ENCODE peak calls at places on chromosomes 4 and X, in seven cellular contexts. One of them, this sample, is unnamed.

GRCh38 chr4:127809173-127809800 is 27.2 kb downstream of the HSPA4L start:
- DNase-seq in body of pancreas: no peak
- DNase-seq in nephron progenitor cell: no peak
- DNase-seq in ascending aorta: no peak
- DNase-seq in endothelial cell: peak
- DNase-seq in lower leg skin: no peak
- DNase-seq in left ventricle myocardium inferior: no peak
- DNase-seq in this sample: no peak

GRCh38 chr4:93897559-93897958 is 69.0 kb downstream of the ATOH1 start:
- DNase-seq in body of pancreas: no peak
- DNase-seq in nephron progenitor cell: no peak
- DNase-seq in ascending aorta: no peak
- DNase-seq in endothelial cell: no peak
- DNase-seq in lower leg skin: no peak
- DNase-seq in left ventricle myocardium inferior: no peak
- DNase-seq in this sample: no peak

GRCh38 chr4:133618963-133619362 is 469.9 kb downstream of the PCDH10 start:
- DNase-seq in body of pancreas: no peak
- DNase-seq in nephron progenitor cell: no peak
- DNase-seq in ascending aorta: no peak
- DNase-seq in endothelial cell: no peak
- DNase-seq in lower leg skin: no peak
- DNase-seq in left ventricle myocardium inferior: no peak
- DNase-seq in this sample: no peak

GRCh38 chrX:44784241-44784640 is 59.6 kb upstream of the DUSP21 start:
- DNase-seq in body of pancreas: no peak
- DNase-seq in nephron progenitor cell: no peak
- DNase-seq in ascending aorta: no peak
- DNase-seq in endothelial cell: no peak
- DNase-seq in lower leg skin: no peak
- DNase-seq in left ventricle myocardium inferior: no peak
- DNase-seq in this sample: no peak

GRCh38 chrX:140057001-140057411 is 91.7 kb upstream of the CXorf66 start:
- DNase-seq in body of pancreas: peak
- DNase-seq in nephron progenitor cell: peak
- DNase-seq in ascending aorta: peak
- DNase-seq in endothelial cell: peak
- DNase-seq in lower leg skin: peak
- DNase-seq in left ventricle myocardium inferior: peak
- DNase-seq in this sample: peak

GRCh38 chr4:76748649-76749048 is 149.3 kb downstream of the SOWAHB start:
- DNase-seq in body of pancreas: peak
- DNase-seq in nephron progenitor cell: no peak
- DNase-seq in ascending aorta: no peak
- DNase-seq in endothelial cell: peak
- DNase-seq in lower leg skin: no peak
- DNase-seq in left ventricle myocardium inferior: no peak
- DNase-seq in this sample: no peak

GRCh38 chr4:73836373-73837269 is at the start of gene CXCL6:
- DNase-seq in body of pancreas: peak
- DNase-seq in nephron progenitor cell: peak
- DNase-seq in ascending aorta: no peak
- DNase-seq in endothelial cell: peak
- DNase-seq in lower leg skin: peak
- DNase-seq in left ventricle myocardium inferior: peak
- DNase-seq in this sample: peak

GRCh38 chr4:152585036-152585439 is 49.1 kb upstream of the FBXW7 start:
- DNase-seq in body of pancreas: no peak
- DNase-seq in nephron progenitor cell: no peak
- DNase-seq in ascending aorta: no peak
- DNase-seq in endothelial cell: no peak
- DNase-seq in lower leg skin: no peak
- DNase-seq in left ventricle myocardium inferior: no peak
- DNase-seq in this sample: no peak

GRCh38 chrX:36445576-36445975 is 526.0 kb downstream of the CFAP47 start:
- DNase-seq in body of pancreas: no peak
- DNase-seq in nephron progenitor cell: no peak
- DNase-seq in ascending aorta: no peak
- DNase-seq in endothelial cell: no peak
- DNase-seq in lower leg skin: no peak
- DNase-seq in left ventricle myocardium inferior: no peak
- DNase-seq in this sample: no peak

GRCh38 chr4:73860175-73860574 is 7.1 kb downstream of the PF4V1 start:
- DNase-seq in body of pancreas: no peak
- DNase-seq in nephron progenitor cell: no peak
- DNase-seq in ascending aorta: no peak
- DNase-seq in endothelial cell: no peak
- DNase-seq in lower leg skin: no peak
- DNase-seq in left ventricle myocardium inferior: no peak
- DNase-seq in this sample: no peak

GRCh38 chr4:4971796-4972195 is 47.5 kb downstream of the CYTL1 start:
- DNase-seq in body of pancreas: no peak
- DNase-seq in nephron progenitor cell: no peak
- DNase-seq in ascending aorta: no peak
- DNase-seq in endothelial cell: no peak
- DNase-seq in lower leg skin: no peak
- DNase-seq in left ventricle myocardium inferior: no peak
- DNase-seq in this sample: no peak

GRCh38 chr4:17324431-17324830 is 187.5 kb downstream of the QDPR start:
- DNase-seq in body of pancreas: peak
- DNase-seq in nephron progenitor cell: peak
- DNase-seq in ascending aorta: no peak
- DNase-seq in endothelial cell: peak
- DNase-seq in lower leg skin: no peak
- DNase-seq in left ventricle myocardium inferior: no peak
- DNase-seq in this sample: peak

GRCh38 chrX:23478056-23478455 is 143.4 kb downstream of the PTCHD1 start:
- DNase-seq in body of pancreas: no peak
- DNase-seq in nephron progenitor cell: no peak
- DNase-seq in ascending aorta: no peak
- DNase-seq in endothelial cell: no peak
- DNase-seq in lower leg skin: no peak
- DNase-seq in left ventricle myocardium inferior: no peak
- DNase-seq in this sample: no peak

GRCh38 chrX:112760697-112761096 is 79.9 kb downstream of the AMOT start:
- DNase-seq in body of pancreas: no peak
- DNase-seq in nephron progenitor cell: no peak
- DNase-seq in ascending aorta: no peak
- DNase-seq in endothelial cell: no peak
- DNase-seq in lower leg skin: no peak
- DNase-seq in left ventricle myocardium inferior: no peak
- DNase-seq in this sample: no peak

GRCh38 chr4:170109586-170110289 is 20.0 kb upstream of the AADAT start:
- DNase-seq in body of pancreas: no peak
- DNase-seq in nephron progenitor cell: no peak
- DNase-seq in ascending aorta: no peak
- DNase-seq in endothelial cell: no peak
- DNase-seq in lower leg skin: no peak
- DNase-seq in left ventricle myocardium inferior: no peak
- DNase-seq in this sample: no peak

GRCh38 chr4:141179474-141180026 is 41.1 kb upstream of the ZNF330 start:
- DNase-seq in body of pancreas: no peak
- DNase-seq in nephron progenitor cell: no peak
- DNase-seq in ascending aorta: no peak
- DNase-seq in endothelial cell: no peak
- DNase-seq in lower leg skin: no peak
- DNase-seq in left ventricle myocardium inferior: no peak
- DNase-seq in this sample: no peak

GRCh38 chrX:71666240-71667223 is 814 bp upstream of the LOC101059915 start:
- DNase-seq in body of pancreas: no peak
- DNase-seq in nephron progenitor cell: no peak
- DNase-seq in ascending aorta: no peak
- DNase-seq in endothelial cell: no peak
- DNase-seq in lower leg skin: peak
- DNase-seq in left ventricle myocardium inferior: no peak
- DNase-seq in this sample: no peak

GRCh38 chrX:53184836-53185235 is 40.2 kb downstream of the KDM5C start:
- DNase-seq in body of pancreas: no peak
- DNase-seq in nephron progenitor cell: no peak
- DNase-seq in ascending aorta: no peak
- DNase-seq in endothelial cell: no peak
- DNase-seq in lower leg skin: no peak
- DNase-seq in left ventricle myocardium inferior: no peak
- DNase-seq in this sample: no peak

GRCh38 chrX:31036895-31037294 is 34.9 kb downstream of the FTHL17 start:
- DNase-seq in body of pancreas: peak
- DNase-seq in nephron progenitor cell: peak
- DNase-seq in ascending aorta: no peak
- DNase-seq in endothelial cell: peak
- DNase-seq in lower leg skin: no peak
- DNase-seq in left ventricle myocardium inferior: peak
- DNase-seq in this sample: peak

GRCh38 chrX:136310411-136310810 is 9.6 kb downstream of the ADGRG4 start:
- DNase-seq in body of pancreas: no peak
- DNase-seq in nephron progenitor cell: no peak
- DNase-seq in ascending aorta: no peak
- DNase-seq in endothelial cell: no peak
- DNase-seq in lower leg skin: no peak
- DNase-seq in left ventricle myocardium inferior: no peak
- DNase-seq in this sample: no peak

GRCh38 chrX:136306182-136306581 is 5.4 kb downstream of the ADGRG4 start:
- DNase-seq in body of pancreas: no peak
- DNase-seq in nephron progenitor cell: no peak
- DNase-seq in ascending aorta: no peak
- DNase-seq in endothelial cell: no peak
- DNase-seq in lower leg skin: no peak
- DNase-seq in left ventricle myocardium inferior: no peak
- DNase-seq in this sample: no peak

GRCh38 chrX:136307471-136307870 is 6.7 kb downstream of the ADGRG4 start:
- DNase-seq in body of pancreas: no peak
- DNase-seq in nephron progenitor cell: no peak
- DNase-seq in ascending aorta: no peak
- DNase-seq in endothelial cell: no peak
- DNase-seq in lower leg skin: no peak
- DNase-seq in left ventricle myocardium inferior: no peak
- DNase-seq in this sample: no peak

GRCh38 chrX:136303041-136303440 is 2.3 kb downstream of the ADGRG4 start:
- DNase-seq in body of pancreas: no peak
- DNase-seq in nephron progenitor cell: no peak
- DNase-seq in ascending aorta: no peak
- DNase-seq in endothelial cell: no peak
- DNase-seq in lower leg skin: no peak
- DNase-seq in left ventricle myocardium inferior: no peak
- DNase-seq in this sample: no peak

DNA sequence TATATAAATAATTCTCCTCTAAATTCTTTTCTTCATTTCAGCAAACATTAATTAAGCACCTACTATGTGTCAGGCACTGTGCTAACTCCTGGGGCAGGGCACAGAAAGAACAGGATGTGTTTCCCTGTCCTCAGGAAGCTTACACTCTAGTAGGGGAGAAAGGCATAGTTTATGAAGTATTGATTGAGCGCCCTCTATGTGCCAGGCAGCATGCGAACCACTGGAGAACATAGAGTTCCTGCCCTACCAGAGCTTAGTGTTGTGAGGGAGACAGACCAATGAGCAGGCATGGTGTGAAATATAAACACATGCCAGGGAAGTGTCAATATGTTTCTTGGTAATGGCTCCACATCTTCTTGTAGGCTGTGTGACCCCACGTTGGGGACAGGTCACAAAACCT is 3.7 kb downstream of the ADGRG4 start:
- DNase-seq in body of pancreas: no peak
- DNase-seq in nephron progenitor cell: no peak
- DNase-seq in ascending aorta: no peak
- DNase-seq in endothelial cell: no peak
- DNase-seq in lower leg skin: no peak
- DNase-seq in left ventricle myocardium inferior: no peak
- DNase-seq in this sample: no peak
- TF ChIP-seq CTCF in body of pancreas: no peak
- TF ChIP-seq CTCF in nephron progenitor cell: no peak
- TF ChIP-seq CTCF in ascending aorta: no peak
- TF ChIP-seq CTCF in endothelial cell: no peak
- TF ChIP-seq CTCF in lower leg skin: no peak
- TF ChIP-seq CTCF in left ventricle myocardium inferior: no peak
- TF ChIP-seq CTCF in this sample: no peak

DNA sequence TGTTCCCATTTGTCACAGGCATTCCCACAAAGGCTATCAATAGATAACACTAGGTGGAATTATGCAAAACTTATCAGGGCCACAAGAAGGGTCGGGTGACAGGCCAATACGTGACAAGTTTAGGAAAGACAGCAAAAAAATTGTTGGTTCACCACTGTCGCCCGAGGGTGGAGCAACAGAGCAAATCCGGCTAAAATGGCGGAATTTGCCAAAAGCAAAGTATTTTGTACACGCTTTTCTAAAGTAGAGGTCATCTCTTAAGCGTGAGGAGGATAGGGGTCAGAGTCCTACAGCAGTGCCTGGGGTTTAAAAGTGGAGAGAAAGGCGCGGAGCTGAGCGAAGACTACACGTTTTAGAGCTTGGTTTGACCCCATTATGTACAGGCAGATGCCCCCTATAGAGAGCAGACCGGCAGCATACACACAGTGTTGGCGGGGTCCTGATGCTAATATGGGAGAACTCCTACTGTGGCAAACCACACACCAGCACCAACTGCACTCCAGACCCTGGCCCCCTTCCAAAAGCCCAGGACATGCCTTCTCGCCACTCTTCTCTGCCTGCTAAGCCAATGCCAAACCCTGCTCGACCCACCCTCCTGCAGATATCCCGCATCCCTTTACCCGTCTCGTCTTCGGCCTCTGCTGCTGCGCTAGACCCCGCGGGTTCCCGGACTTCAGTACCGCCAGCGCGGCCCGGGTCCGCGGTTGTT is 733 bp downstream of the CCNA2 start:
- DNase-seq in body of pancreas: peak
- DNase-seq in nephron progenitor cell: peak
- DNase-seq in ascending aorta: no peak
- DNase-seq in endothelial cell: peak
- DNase-seq in lower leg skin: no peak
- DNase-seq in left ventricle myocardium inferior: no peak
- DNase-seq in this sample: no peak
- TF ChIP-seq CTCF in body of pancreas: no peak
- TF ChIP-seq CTCF in nephron progenitor cell: no peak
- TF ChIP-seq CTCF in ascending aorta: no peak
- TF ChIP-seq CTCF in endothelial cell: peak
- TF ChIP-seq CTCF in lower leg skin: no peak
- TF ChIP-seq CTCF in left ventricle myocardium inferior: no peak
- TF ChIP-seq CTCF in this sample: no peak

GRCh38 chr4:142846729-142847606 is 867 bp upstream of the INPP4B start:
- DNase-seq in body of pancreas: peak
- DNase-seq in nephron progenitor cell: peak
- DNase-seq in ascending aorta: peak
- DNase-seq in endothelial cell: peak
- DNase-seq in lower leg skin: no peak
- DNase-seq in left ventricle myocardium inferior: peak
- DNase-seq in this sample: no peak
- TF ChIP-seq CTCF in body of pancreas: peak
- TF ChIP-seq CTCF in nephron progenitor cell: peak
- TF ChIP-seq CTCF in ascending aorta: peak
- TF ChIP-seq CTCF in endothelial cell: peak
- TF ChIP-seq CTCF in lower leg skin: no peak
- TF ChIP-seq CTCF in left ventricle myocardium inferior: peak
- TF ChIP-seq CTCF in this sample: no peak

DNA sequence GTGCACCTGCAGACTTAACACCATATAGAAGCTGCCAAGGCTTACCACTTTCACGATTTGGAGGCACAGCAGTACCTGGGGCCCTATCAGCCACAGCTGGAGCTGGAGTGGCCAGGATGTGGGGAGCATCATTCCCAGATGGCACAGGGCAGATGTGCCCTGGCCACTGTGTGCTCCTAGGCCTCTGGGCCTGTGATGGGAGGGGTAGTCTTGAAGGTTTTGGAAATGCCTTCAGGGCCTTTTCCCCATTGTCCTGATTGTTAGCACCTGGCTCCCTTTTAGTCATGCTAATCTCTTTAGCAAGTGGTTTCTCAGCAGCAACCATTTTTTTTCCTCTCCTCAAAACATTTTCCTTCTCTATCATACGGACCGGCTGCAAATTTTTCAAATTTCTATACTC is 490.2 kb downstream of the RAB28 start:
- DNase-seq in body of pancreas: no peak
- DNase-seq in nephron progenitor cell: no peak
- DNase-seq in ascending aorta: no peak
- DNase-seq in endothelial cell: no peak
- DNase-seq in lower leg skin: no peak
- DNase-seq in left ventricle myocardium inferior: no peak
- DNase-seq in this sample: no peak
- TF ChIP-seq CTCF in body of pancreas: no peak
- TF ChIP-seq CTCF in nephron progenitor cell: no peak
- TF ChIP-seq CTCF in ascending aorta: no peak
- TF ChIP-seq CTCF in endothelial cell: no peak
- TF ChIP-seq CTCF in lower leg skin: no peak
- TF ChIP-seq CTCF in left ventricle myocardium inferior: no peak
- TF ChIP-seq CTCF in this sample: no peak

This sample was measured in omental fat pad.